ENCODE peak calls at places on chromosome 5, in eight cellular contexts. One of them, this sample, is unnamed. For H3K4me1, the result is how much of the 10 kb centered on the place peaks cover.

GRCh38 chr5:159094745-159095144 is 5.0 kb downstream of the EBF1 start:
- DNase-seq in Peyer's patch: peak
- DNase-seq in IMR-90: peak
- DNase-seq in vagina: no peak
- DNase-seq in HCT116: peak
- DNase-seq in stomach: peak
- DNase-seq in ovary: peak
- DNase-seq in prostate gland: no peak
- DNase-seq in this sample: peak

GRCh38 chr5:6770826-6771607 is 57.8 kb downstream of the TENT4A start:
- DNase-seq in Peyer's patch: no peak
- DNase-seq in IMR-90: no peak
- DNase-seq in vagina: no peak
- DNase-seq in HCT116: no peak
- DNase-seq in stomach: no peak
- DNase-seq in ovary: no peak
- DNase-seq in prostate gland: no peak
- DNase-seq in this sample: no peak

GRCh38 chr5:15757635-15758034 is 257.7 kb downstream of the FBXL7 start:
- DNase-seq in Peyer's patch: no peak
- DNase-seq in IMR-90: no peak
- DNase-seq in vagina: no peak
- DNase-seq in HCT116: no peak
- DNase-seq in stomach: no peak
- DNase-seq in ovary: no peak
- DNase-seq in prostate gland: no peak
- DNase-seq in this sample: no peak

GRCh38 chr5:107878676-107879075 is 207.9 kb upstream of the EFNA5 start:
- DNase-seq in Peyer's patch: no peak
- DNase-seq in IMR-90: no peak
- DNase-seq in vagina: no peak
- DNase-seq in HCT116: no peak
- DNase-seq in stomach: no peak
- DNase-seq in ovary: no peak
- DNase-seq in prostate gland: no peak
- DNase-seq in this sample: no peak

GRCh38 chr5:41109186-41109585 is 38.0 kb upstream of the MROH2B start:
- DNase-seq in Peyer's patch: no peak
- DNase-seq in IMR-90: peak
- DNase-seq in vagina: no peak
- DNase-seq in HCT116: no peak
- DNase-seq in stomach: no peak
- DNase-seq in ovary: no peak
- DNase-seq in prostate gland: no peak
- DNase-seq in this sample: no peak

GRCh38 chr5:57780306-57780958 is 297.8 kb upstream of the ACTBL2 start:
- DNase-seq in Peyer's patch: no peak
- DNase-seq in IMR-90: peak
- DNase-seq in vagina: no peak
- DNase-seq in HCT116: no peak
- DNase-seq in stomach: no peak
- DNase-seq in ovary: no peak
- DNase-seq in prostate gland: no peak
- DNase-seq in this sample: no peak

GRCh38 chr5:113678924-113679575 is 165.6 kb downstream of the YTHDC2 start:
- DNase-seq in Peyer's patch: no peak
- DNase-seq in IMR-90: peak
- DNase-seq in vagina: no peak
- DNase-seq in HCT116: peak
- DNase-seq in stomach: no peak
- DNase-seq in ovary: no peak
- DNase-seq in prostate gland: no peak
- DNase-seq in this sample: peak

GRCh38 chr5:85910335-85910734 is 707.4 kb upstream of the COX7C start:
- DNase-seq in Peyer's patch: no peak
- DNase-seq in IMR-90: no peak
- DNase-seq in vagina: no peak
- DNase-seq in HCT116: no peak
- DNase-seq in stomach: no peak
- DNase-seq in ovary: no peak
- DNase-seq in prostate gland: no peak
- DNase-seq in this sample: no peak

GRCh38 chr5:113119271-113119924 is 142.8 kb downstream of the DCP2 start:
- DNase-seq in Peyer's patch: no peak
- DNase-seq in IMR-90: peak
- DNase-seq in vagina: no peak
- DNase-seq in HCT116: no peak
- DNase-seq in stomach: no peak
- DNase-seq in ovary: peak
- DNase-seq in prostate gland: no peak
- DNase-seq in this sample: peak

GRCh38 chr5:2006193-2006970 is 123.7 kb upstream of the IRX4 start:
- DNase-seq in Peyer's patch: no peak
- DNase-seq in IMR-90: no peak
- DNase-seq in vagina: peak
- DNase-seq in HCT116: no peak
- DNase-seq in stomach: no peak
- DNase-seq in ovary: no peak
- DNase-seq in prostate gland: peak
- DNase-seq in this sample: no peak

GRCh38 chr5:67337751-67338150 is 141.2 kb upstream of the CD180 start:
- DNase-seq in Peyer's patch: no peak
- DNase-seq in IMR-90: no peak
- DNase-seq in vagina: no peak
- DNase-seq in HCT116: no peak
- DNase-seq in stomach: no peak
- DNase-seq in ovary: no peak
- DNase-seq in prostate gland: no peak
- DNase-seq in this sample: no peak

GRCh38 chr5:62460578-62460983 is 48.0 kb downstream of the IPO11 start:
- DNase-seq in Peyer's patch: no peak
- DNase-seq in IMR-90: peak
- DNase-seq in vagina: no peak
- DNase-seq in HCT116: no peak
- DNase-seq in stomach: no peak
- DNase-seq in ovary: no peak
- DNase-seq in prostate gland: no peak
- DNase-seq in this sample: no peak

GRCh38 chr5:76524872-76525271 is 98.3 kb downstream of the F2RL2 start:
- DNase-seq in Peyer's patch: no peak
- DNase-seq in IMR-90: no peak
- DNase-seq in vagina: no peak
- DNase-seq in HCT116: no peak
- DNase-seq in stomach: no peak
- DNase-seq in ovary: no peak
- DNase-seq in prostate gland: no peak
- DNase-seq in this sample: no peak

GRCh38 chr5:130034872-130035271 is 130.6 kb downstream of the CHSY3 start:
- DNase-seq in Peyer's patch: no peak
- DNase-seq in IMR-90: peak
- DNase-seq in vagina: no peak
- DNase-seq in HCT116: no peak
- DNase-seq in stomach: no peak
- DNase-seq in ovary: no peak
- DNase-seq in prostate gland: no peak
- DNase-seq in this sample: no peak

GRCh38 chr5:9240431-9240830 is 305.4 kb downstream of the SEMA5A start:
- DNase-seq in Peyer's patch: no peak
- DNase-seq in IMR-90: no peak
- DNase-seq in vagina: no peak
- DNase-seq in HCT116: no peak
- DNase-seq in stomach: no peak
- DNase-seq in ovary: no peak
- DNase-seq in prostate gland: no peak
- DNase-seq in this sample: no peak

GRCh38 chr5:172213126-172213525 is 19.2 kb downstream of the EFCAB9 start:
- DNase-seq in Peyer's patch: no peak
- DNase-seq in IMR-90: no peak
- DNase-seq in vagina: no peak
- DNase-seq in HCT116: no peak
- DNase-seq in stomach: no peak
- DNase-seq in ovary: no peak
- DNase-seq in prostate gland: no peak
- DNase-seq in this sample: no peak

GRCh38 chr5:968953-969352 is 39.6 kb upstream of the NKD2 start:
- DNase-seq in Peyer's patch: no peak
- DNase-seq in IMR-90: no peak
- DNase-seq in vagina: no peak
- DNase-seq in HCT116: no peak
- DNase-seq in stomach: no peak
- DNase-seq in ovary: no peak
- DNase-seq in prostate gland: no peak
- DNase-seq in this sample: no peak

GRCh38 chr5:97840643-97841042 is 657.6 kb upstream of the RIOK2 start:
- DNase-seq in Peyer's patch: no peak
- DNase-seq in IMR-90: peak
- DNase-seq in vagina: no peak
- DNase-seq in HCT116: no peak
- DNase-seq in stomach: no peak
- DNase-seq in ovary: no peak
- DNase-seq in prostate gland: no peak
- DNase-seq in this sample: no peak

DNA sequence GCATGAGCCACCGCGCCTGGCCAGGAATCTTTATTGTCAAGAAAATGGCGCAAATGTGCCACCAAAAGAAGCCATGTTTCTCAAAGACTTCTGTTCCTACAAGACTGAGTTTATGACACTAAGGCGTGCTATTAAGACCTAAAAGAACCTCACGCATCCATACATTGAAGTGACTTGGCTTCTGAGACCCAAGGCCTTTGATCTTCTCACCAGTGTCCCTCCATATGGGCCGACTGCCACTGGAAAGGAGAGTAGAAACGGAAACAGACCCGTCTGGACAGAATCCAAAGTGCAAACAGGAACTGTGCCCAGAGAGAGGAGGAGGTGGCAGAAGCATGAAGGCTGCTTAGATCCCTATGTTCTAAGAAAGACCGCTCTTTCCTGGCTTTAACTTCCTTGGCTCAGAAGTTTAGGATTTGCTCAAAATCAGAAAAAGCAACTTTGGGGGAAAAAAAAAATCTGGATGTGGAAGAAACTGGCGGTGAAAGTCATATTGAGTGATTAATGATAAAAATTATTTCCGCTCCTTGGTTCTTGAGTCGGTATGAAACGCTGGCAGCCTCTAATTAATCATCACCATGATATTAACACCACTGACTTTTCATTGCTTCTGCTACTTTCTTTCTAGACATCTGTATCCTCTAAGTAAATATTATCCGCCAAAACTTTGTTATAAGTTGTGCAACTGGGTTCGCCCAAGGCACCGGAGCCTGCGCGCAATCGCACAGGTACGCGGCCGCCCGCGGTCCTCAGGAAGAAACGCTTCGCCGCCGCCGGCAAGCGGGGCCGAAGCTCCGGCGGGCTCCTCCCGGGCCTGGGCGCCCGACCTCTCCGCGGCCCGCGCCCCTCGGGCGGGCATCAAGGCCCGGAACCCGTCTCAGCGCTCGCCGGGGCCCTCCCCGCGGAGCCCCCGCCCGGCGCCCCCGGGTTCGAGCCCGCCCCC is 730 bp downstream of the DAP start:
- DNase-seq in Peyer's patch: peak
- DNase-seq in IMR-90: peak
- DNase-seq in vagina: no peak
- DNase-seq in HCT116: peak
- DNase-seq in stomach: peak
- DNase-seq in ovary: peak
- DNase-seq in prostate gland: peak
- DNase-seq in this sample: peak
- TF ChIP-seq POLR2A in Peyer's patch: peak
- TF ChIP-seq POLR2A in IMR-90: no peak
- TF ChIP-seq POLR2A in vagina: no peak
- TF ChIP-seq POLR2A in HCT116: no peak
- TF ChIP-seq POLR2A in stomach: no peak
- TF ChIP-seq POLR2A in ovary: no peak
- TF ChIP-seq POLR2A in prostate gland: peak
- TF ChIP-seq POLR2A in this sample: peak

DNA sequence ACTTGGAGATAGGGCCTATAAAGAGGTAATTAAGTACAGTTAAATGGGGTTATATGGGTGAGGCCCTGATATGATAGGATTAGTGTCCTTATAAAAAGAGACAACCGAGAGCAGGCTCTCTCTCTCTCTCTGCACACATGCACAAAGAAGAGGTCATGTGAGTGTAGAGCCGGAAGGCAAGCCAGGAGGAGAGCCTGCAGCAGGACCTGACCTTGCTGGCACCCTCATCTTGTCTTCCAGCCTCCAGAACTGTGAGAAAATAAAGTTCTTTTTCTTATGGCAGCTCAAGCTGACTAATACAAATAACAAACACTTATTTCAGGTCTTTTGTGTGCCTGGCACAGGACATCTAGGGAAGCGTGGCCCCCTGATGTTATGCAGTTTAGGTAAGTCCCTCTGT is 62.1 kb downstream of the ARHGAP26 start:
- DNase-seq in Peyer's patch: no peak
- DNase-seq in IMR-90: no peak
- DNase-seq in vagina: no peak
- DNase-seq in HCT116: no peak
- DNase-seq in stomach: no peak
- DNase-seq in ovary: no peak
- DNase-seq in prostate gland: no peak
- DNase-seq in this sample: no peak
- H3K4me1 ChIP-seq in Peyer's patch: under half
- H3K4me1 ChIP-seq in IMR-90: under half
- H3K4me1 ChIP-seq in vagina: under half
- H3K4me1 ChIP-seq in HCT116: half or more
- H3K4me1 ChIP-seq in stomach: half or more
- H3K4me1 ChIP-seq in ovary: under half
- H3K4me1 ChIP-seq in prostate gland: under half
- H3K4me1 ChIP-seq in this sample: half or more

DNA sequence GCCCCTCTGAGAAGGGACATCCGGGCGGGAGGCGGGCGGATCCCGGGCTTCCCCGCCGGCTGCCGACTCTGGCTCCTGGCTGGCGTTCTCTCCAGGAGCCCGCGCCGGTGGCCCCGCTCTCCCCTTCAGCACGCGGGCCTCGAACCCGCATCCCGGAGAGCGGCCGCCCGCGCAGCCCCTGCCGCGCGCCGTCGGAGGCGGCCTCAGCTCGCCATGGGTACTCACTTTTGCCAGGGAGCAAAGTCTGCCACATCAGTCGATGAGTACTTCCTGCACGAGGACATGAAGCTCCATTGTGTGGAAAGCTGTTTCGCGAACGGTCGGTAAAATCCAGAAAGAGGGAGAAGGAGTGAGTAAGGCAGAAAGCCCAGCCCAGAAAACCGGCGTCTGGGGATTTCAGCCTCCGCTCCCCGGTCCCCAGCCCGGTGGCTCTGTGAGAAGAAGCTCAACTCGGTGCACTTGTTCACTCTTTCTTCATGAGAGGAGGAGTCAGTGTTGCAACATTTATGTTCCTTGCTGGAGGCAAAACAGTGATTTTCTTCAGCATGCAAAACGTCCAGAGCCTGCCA is at the start of gene PRLR:
- DNase-seq in Peyer's patch: no peak
- DNase-seq in IMR-90: peak
- DNase-seq in vagina: no peak
- DNase-seq in HCT116: no peak
- DNase-seq in stomach: peak
- DNase-seq in ovary: peak
- DNase-seq in prostate gland: peak
- DNase-seq in this sample: peak
- TF ChIP-seq POLR2A in Peyer's patch: peak
- TF ChIP-seq POLR2A in IMR-90: no peak
- TF ChIP-seq POLR2A in vagina: no peak
- TF ChIP-seq POLR2A in HCT116: no peak
- TF ChIP-seq POLR2A in stomach: no peak
- TF ChIP-seq POLR2A in ovary: peak
- TF ChIP-seq POLR2A in prostate gland: no peak
- TF ChIP-seq POLR2A in this sample: peak

GRCh38 chr5:111737716-111738115 is 19.3 kb downstream of the NREP start:
- DNase-seq in Peyer's patch: no peak
- DNase-seq in IMR-90: peak
- DNase-seq in vagina: no peak
- DNase-seq in HCT116: no peak
- DNase-seq in stomach: no peak
- DNase-seq in ovary: no peak
- DNase-seq in prostate gland: no peak
- DNase-seq in this sample: no peak
- H3K4me1 ChIP-seq in Peyer's patch: under half
- H3K4me1 ChIP-seq in IMR-90: under half
- H3K4me1 ChIP-seq in vagina: under half
- H3K4me1 ChIP-seq in HCT116: under half
- H3K4me1 ChIP-seq in stomach: half or more
- H3K4me1 ChIP-seq in ovary: under half
- H3K4me1 ChIP-seq in prostate gland: under half
- H3K4me1 ChIP-seq in this sample: under half